ENCODE peak calls at places on chromosomes 6 and 20, in seven cellular contexts. H, J, P, N, Z, G and C are unnamed samples.
A peak's percentile ranks its signal among the peaks of the same experiment; 100 is the strongest.

GRCh38 chr20:19758888-19759331 is 852 bp downstream of the RIN2 start:
- DNase-seq in H (peak; percentile 61), J (peak; percentile 86), P (peak; percentile 40), N (no peak), Z (no peak), G (peak; percentile 87), C (no peak)

GRCh38 chr6:41967312-41968287 is 26.0 kb upstream of the CCND3 start:
- DNase-seq in H (no peak), J (no peak), P (peak; percentile 34), N (no peak), Z (no peak), G (no peak), C (peak; percentile 56)

GRCh38 chr20:57652865-57653545 is 32.8 kb upstream of the ZBP1 start:
- DNase-seq in H (peak; percentile 7), J (peak; percentile 26), P (no peak), N (peak; percentile 11), Z (no peak), G (no peak), C (no peak)

GRCh38 chr6:149899486-149899885 is 1.6 kb upstream of the RAET1E start:
- DNase-seq in H (no peak), J (no peak), P (no peak), N (no peak), Z (no peak), G (no peak), C (no peak)

GRCh38 chr20:37529968-37530600 is 2.4 kb upstream of the BLCAP start:
- DNase-seq in H (no peak), J (no peak), P (no peak), N (no peak), Z (no peak), G (no peak), C (no peak)

GRCh38 chr20:36519944-36520343 is 21.4 kb upstream of the MYL9 start:
- DNase-seq in H (no peak), J (no peak), P (peak; percentile 37), N (no peak), Z (no peak), G (no peak), C (no peak)

GRCh38 chr20:63100401-63100925 is 93.7 kb upstream of the BHLHE23 start:
- DNase-seq in H (no peak), J (peak; percentile 25), P (no peak), N (no peak), Z (no peak), G (peak; percentile 8), C (no peak)

GRCh38 chr20:51312480-51312783 is 230.1 kb downstream of the NFATC2 start:
- DNase-seq in H (no peak), J (no peak), P (no peak), N (no peak), Z (no peak), G (no peak), C (no peak)

GRCh38 chr6:165889636-165890403 is 226.8 kb upstream of the PDE10A start:
- DNase-seq in H (peak; percentile 27), J (no peak), P (peak; percentile 77), N (no peak), Z (no peak), G (no peak), C (no peak)

GRCh38 chr6:20846602-20847028 is 312.4 kb downstream of the CDKAL1 start:
- DNase-seq in H (no peak), J (no peak), P (peak; percentile 31), N (no peak), Z (no peak), G (no peak), C (no peak)

GRCh38 chr6:82909551-82909950 is 156.1 kb downstream of the UBE3D start:
- DNase-seq in H (no peak), J (no peak), P (no peak), N (no peak), Z (no peak), G (no peak), C (no peak)

GRCh38 chr6:134422426-134423231 is 104.7 kb upstream of the SGK1 start:
- DNase-seq in H (no peak), J (no peak), P (peak; percentile 99), N (no peak), Z (peak; percentile 95), G (no peak), C (peak; percentile 96)

GRCh38 chr6:81487489-81487888 is 265.0 kb downstream of the TENT5A start:
- DNase-seq in H (peak; percentile 53), J (no peak), P (peak; percentile 19), N (no peak), Z (no peak), G (peak; percentile 40), C (no peak)

GRCh38 chr6:42423244-42423643 is 28.5 kb downstream of the TRERF1 start:
- DNase-seq in H (no peak), J (no peak), P (no peak), N (no peak), Z (no peak), G (no peak), C (no peak)

GRCh38 chr6:137852346-137852745 is 14.7 kb upstream of the TNFAIP3 start:
- DNase-seq in H (no peak), J (no peak), P (no peak), N (no peak), Z (no peak), G (no peak), C (no peak)

GRCh38 chr6:157607317-157608109 is 215.5 kb upstream of the SNX9 start:
- DNase-seq in H (no peak), J (no peak), P (peak; percentile 39), N (peak; percentile 39), Z (no peak), G (no peak), C (no peak)

GRCh38 chr20:10271470-10272219 is 53.0 kb downstream of the SNAP25 start:
- DNase-seq in H (no peak), J (no peak), P (peak; percentile 77), N (no peak), Z (no peak), G (no peak), C (no peak)

DNA sequence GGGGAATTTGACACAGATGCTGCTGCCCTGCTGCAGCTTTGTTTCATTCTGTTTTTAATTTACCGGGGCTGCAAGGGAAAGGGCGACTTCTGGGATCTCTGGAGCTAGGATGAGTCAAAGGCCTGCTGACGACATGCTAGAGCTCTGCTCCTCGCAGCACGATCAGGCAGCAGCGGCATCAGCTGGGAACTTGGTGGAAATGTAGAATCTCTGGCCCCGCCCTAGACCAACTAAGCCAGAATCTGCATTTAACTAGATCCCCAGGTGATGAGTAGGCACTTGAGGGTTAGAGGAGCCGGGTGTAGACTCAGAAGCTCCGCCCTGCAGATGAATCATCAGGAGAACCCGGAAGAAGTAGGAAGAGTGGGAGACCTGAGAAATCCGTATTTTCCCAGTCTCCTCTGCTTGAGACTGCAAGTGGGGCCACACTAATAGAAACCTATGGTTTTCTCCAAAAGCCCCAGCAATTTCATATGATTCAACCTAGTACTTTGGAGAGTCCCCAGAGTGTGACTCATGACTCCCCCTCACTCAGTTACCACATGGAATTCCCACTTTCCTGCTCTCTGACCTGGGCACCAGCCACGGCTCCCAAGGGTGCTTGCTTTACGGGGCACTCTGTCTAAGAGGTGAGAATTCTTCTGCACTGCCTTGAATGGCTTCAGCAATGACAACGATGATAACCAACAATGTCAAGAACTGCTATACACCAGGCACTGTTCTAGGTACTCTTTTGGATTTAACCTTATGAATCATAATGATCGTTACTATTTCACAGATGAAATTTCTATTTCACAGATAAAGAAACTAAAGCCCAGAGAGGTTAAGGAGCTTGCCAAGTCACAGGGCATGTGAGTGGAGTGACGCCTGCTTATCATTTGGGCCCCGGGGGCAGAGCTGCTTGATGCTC is 18.1 kb downstream of the TUBB2B start:
- DNase-seq in H (no peak), J (no peak), P (peak; percentile 95), N (no peak), Z (peak; percentile 95), G (peak; percentile 22), C (peak; percentile 68)
- TF ChIP-seq CTCF in H (no peak), J (no peak), P (peak; percentile 50), N (no peak), Z (peak; percentile 42), G (no peak), C (no peak)

GRCh38 chr6:155181498-155181897 is 82.3 kb upstream of the CLDN20 start:
- DNase-seq in H (no peak), J (no peak), P (no peak), N (no peak), Z (no peak), G (no peak), C (no peak)
- H3K4me3 ChIP-seq in H (no peak overlapping the region), J (no peak overlapping the region), P (no peak overlapping the region), N (no peak overlapping the region), Z (no peak overlapping the region), G (no peak overlapping the region), C (no peak overlapping the region)

GRCh38 chr20:53495357-53495756 is 98.3 kb downstream of the ZNF217 start:
- DNase-seq in H (no peak), J (no peak), P (no peak), N (no peak), Z (no peak), G (no peak), C (no peak)

GRCh38 chr20:53489528-53489927 is 104.1 kb downstream of the ZNF217 start:
- DNase-seq in H (no peak), J (no peak), P (no peak), N (no peak), Z (no peak), G (no peak), C (no peak)

GRCh38 chr20:53494753-53495152 is 98.9 kb downstream of the ZNF217 start:
- DNase-seq in H (no peak), J (no peak), P (no peak), N (no peak), Z (no peak), G (no peak), C (no peak)

GRCh38 chr20:53492212-53492611 is 101.4 kb downstream of the ZNF217 start:
- DNase-seq in H (no peak), J (no peak), P (peak; percentile 6), N (no peak), Z (no peak), G (no peak), C (no peak)

DNA sequence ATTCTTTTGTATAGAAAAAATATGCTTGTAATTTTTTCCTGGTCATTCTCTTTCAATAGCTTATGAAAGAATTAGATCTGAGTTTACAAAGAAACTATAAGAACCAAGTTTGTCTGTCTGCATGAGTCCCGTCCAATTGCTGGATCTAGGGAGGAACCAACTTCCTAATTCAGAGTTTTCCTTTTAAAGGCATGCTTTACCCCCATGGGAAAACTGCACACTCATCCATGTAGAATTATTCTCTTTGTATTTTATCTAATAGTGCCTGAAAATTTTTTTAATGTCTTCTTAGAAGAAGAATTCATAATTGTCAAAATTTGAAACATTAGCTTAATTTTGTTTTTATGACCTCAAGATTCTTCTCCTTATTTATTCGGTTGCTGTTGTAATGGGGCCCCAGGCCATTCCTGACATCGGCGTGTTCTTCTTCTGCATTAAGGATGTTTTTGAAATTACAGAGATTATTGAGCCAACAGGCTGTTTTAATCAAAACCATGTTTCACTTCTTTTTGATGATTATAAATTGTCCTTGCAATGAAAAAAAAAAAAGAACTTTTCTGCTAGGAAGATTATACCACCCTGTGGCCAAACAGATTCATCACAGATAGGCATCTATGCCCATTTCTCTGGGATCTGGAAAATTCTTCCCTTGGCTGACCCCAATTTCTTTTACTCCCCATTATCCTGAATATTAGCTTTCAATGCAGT is 100.3 kb downstream of the ZNF217 start:
- DNase-seq in H (no peak), J (no peak), P (no peak), N (no peak), Z (no peak), G (no peak), C (no peak)
- TF ChIP-seq CTCF in H (no peak), J (peak; percentile 12), P (no peak), N (no peak), Z (no peak), G (peak; percentile 45), C (no peak)

DNA sequence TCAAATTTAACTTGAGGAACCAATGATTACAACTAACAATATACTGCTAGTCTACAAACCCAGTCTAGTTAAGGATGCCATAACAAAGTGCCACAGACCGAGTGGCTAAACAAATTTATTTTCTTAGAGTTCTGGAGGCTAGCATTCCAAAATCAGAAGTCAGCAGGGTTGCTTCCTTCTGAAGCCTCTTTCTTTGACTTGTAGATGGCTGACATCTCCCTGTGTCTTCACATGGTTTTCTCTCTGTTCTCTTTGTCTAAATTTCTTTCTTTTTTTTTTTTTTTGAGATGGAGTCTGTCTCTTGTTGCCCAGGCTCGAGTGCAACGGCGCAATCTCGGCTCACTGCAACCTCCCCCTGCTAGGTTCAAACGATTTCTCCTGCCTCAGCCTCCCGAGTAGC is 56.1 kb downstream of the NCOA3 start:
- DNase-seq in H (no peak), J (no peak), P (no peak), N (no peak), Z (no peak), G (no peak), C (no peak)
- H3K4me3 ChIP-seq in H (no peak overlapping the region), J (no peak overlapping the region), P (no peak overlapping the region), N (no peak overlapping the region), Z (no peak overlapping the region), G (no peak overlapping the region), C (no peak overlapping the region)